ENCODE peak calls at places on chromosomes 7 and 10, in seven cellular contexts. One of them, this sample, is unnamed.

GRCh38 chr7:108026647-108027046 is 23.7 kb upstream of the LAMB1 start:
- DNase-seq in stimulated activated CD4-positive, alpha-beta T cell treated with anti-CD3 and anti-CD28 coated beads, Interleukin-12 subunit alpha, Interleukin-12 subunit beta, amount 100 ng/mL, for 4 hours: no peak
- DNase-seq in activated CD8-positive, alpha-beta memory T cell treated with anti-CD3 and anti-CD28 coated beads, Interleukin-2, amount 50 U/mL, for 4 hours: no peak
- DNase-seq in endothelial cell: no peak
- DNase-seq in heart right ventricle: no peak
- DNase-seq in NCI-H774: no peak
- DNase-seq in BE2C: no peak
- DNase-seq in this sample: no peak

GRCh38 chr7:152683297-152683696 is 7.4 kb upstream of the XRCC2 start:
- DNase-seq in heart right ventricle: no peak
- DNase-seq in stimulated activated CD4-positive, alpha-beta T cell treated with anti-CD3 and anti-CD28 coated beads, Interleukin-12 subunit alpha, Interleukin-12 subunit beta, amount 100 ng/mL, for 4 hours: no peak
- DNase-seq in endothelial cell: no peak
- DNase-seq in NCI-H774: no peak
- DNase-seq in activated CD8-positive, alpha-beta memory T cell treated with anti-CD3 and anti-CD28 coated beads, Interleukin-2, amount 50 U/mL, for 4 hours: no peak
- DNase-seq in BE2C: no peak
- DNase-seq in this sample: no peak

GRCh38 chr7:79009647-79010046 is 443.8 kb downstream of the MAGI2 start:
- DNase-seq in stimulated activated CD4-positive, alpha-beta T cell treated with anti-CD3 and anti-CD28 coated beads, Interleukin-12 subunit alpha, Interleukin-12 subunit beta, amount 100 ng/mL, for 4 hours: no peak
- DNase-seq in activated CD8-positive, alpha-beta memory T cell treated with anti-CD3 and anti-CD28 coated beads, Interleukin-2, amount 50 U/mL, for 4 hours: no peak
- DNase-seq in NCI-H774: no peak
- DNase-seq in endothelial cell: no peak
- DNase-seq in heart right ventricle: no peak
- DNase-seq in BE2C: no peak
- DNase-seq in this sample: no peak

GRCh38 chr7:28096713-28097112 is 83.9 kb downstream of the JAZF1 start:
- DNase-seq in activated CD8-positive, alpha-beta memory T cell treated with anti-CD3 and anti-CD28 coated beads, Interleukin-2, amount 50 U/mL, for 4 hours: peak
- DNase-seq in BE2C: peak
- DNase-seq in NCI-H774: peak
- DNase-seq in heart right ventricle: peak
- DNase-seq in endothelial cell: peak
- DNase-seq in stimulated activated CD4-positive, alpha-beta T cell treated with anti-CD3 and anti-CD28 coated beads, Interleukin-12 subunit alpha, Interleukin-12 subunit beta, amount 100 ng/mL, for 4 hours: peak
- DNase-seq in this sample: no peak

GRCh38 chr7:134315679-134316538 is 821 bp downstream of the SLC35B4 start:
- DNase-seq in heart right ventricle: no peak
- DNase-seq in activated CD8-positive, alpha-beta memory T cell treated with anti-CD3 and anti-CD28 coated beads, Interleukin-2, amount 50 U/mL, for 4 hours: no peak
- DNase-seq in endothelial cell: no peak
- DNase-seq in NCI-H774: no peak
- DNase-seq in BE2C: no peak
- DNase-seq in stimulated activated CD4-positive, alpha-beta T cell treated with anti-CD3 and anti-CD28 coated beads, Interleukin-12 subunit alpha, Interleukin-12 subunit beta, amount 100 ng/mL, for 4 hours: no peak
- DNase-seq in this sample: peak

GRCh38 chr10:22605168-22605567 is 109.2 kb downstream of the PIP4K2A start:
- DNase-seq in BE2C: no peak
- DNase-seq in NCI-H774: no peak
- DNase-seq in stimulated activated CD4-positive, alpha-beta T cell treated with anti-CD3 and anti-CD28 coated beads, Interleukin-12 subunit alpha, Interleukin-12 subunit beta, amount 100 ng/mL, for 4 hours: no peak
- DNase-seq in endothelial cell: no peak
- DNase-seq in activated CD8-positive, alpha-beta memory T cell treated with anti-CD3 and anti-CD28 coated beads, Interleukin-2, amount 50 U/mL, for 4 hours: no peak
- DNase-seq in heart right ventricle: no peak
- DNase-seq in this sample: no peak

GRCh38 chr10:132183046-132183445 is 3.7 kb upstream of the DPYSL4 start:
- DNase-seq in NCI-H774: no peak
- DNase-seq in heart right ventricle: no peak
- DNase-seq in endothelial cell: no peak
- DNase-seq in activated CD8-positive, alpha-beta memory T cell treated with anti-CD3 and anti-CD28 coated beads, Interleukin-2, amount 50 U/mL, for 4 hours: no peak
- DNase-seq in BE2C: peak
- DNase-seq in stimulated activated CD4-positive, alpha-beta T cell treated with anti-CD3 and anti-CD28 coated beads, Interleukin-12 subunit alpha, Interleukin-12 subunit beta, amount 100 ng/mL, for 4 hours: no peak
- DNase-seq in this sample: no peak

GRCh38 chr7:157980774-157981173 is 606.8 kb downstream of the PTPRN2 start:
- DNase-seq in endothelial cell: no peak
- DNase-seq in BE2C: no peak
- DNase-seq in activated CD8-positive, alpha-beta memory T cell treated with anti-CD3 and anti-CD28 coated beads, Interleukin-2, amount 50 U/mL, for 4 hours: no peak
- DNase-seq in NCI-H774: no peak
- DNase-seq in stimulated activated CD4-positive, alpha-beta T cell treated with anti-CD3 and anti-CD28 coated beads, Interleukin-12 subunit alpha, Interleukin-12 subunit beta, amount 100 ng/mL, for 4 hours: no peak
- DNase-seq in heart right ventricle: no peak
- DNase-seq in this sample: no peak

GRCh38 chr10:21536874-21537273 is 2.8 kb downstream of the MLLT10 start:
- DNase-seq in NCI-H774: no peak
- DNase-seq in stimulated activated CD4-positive, alpha-beta T cell treated with anti-CD3 and anti-CD28 coated beads, Interleukin-12 subunit alpha, Interleukin-12 subunit beta, amount 100 ng/mL, for 4 hours: no peak
- DNase-seq in heart right ventricle: no peak
- DNase-seq in BE2C: no peak
- DNase-seq in endothelial cell: no peak
- DNase-seq in activated CD8-positive, alpha-beta memory T cell treated with anti-CD3 and anti-CD28 coated beads, Interleukin-2, amount 50 U/mL, for 4 hours: no peak
- DNase-seq in this sample: no peak

GRCh38 chr7:44802418-44803025 is 6.0 kb downstream of the PPIA start:
- DNase-seq in heart right ventricle: no peak
- DNase-seq in NCI-H774: no peak
- DNase-seq in stimulated activated CD4-positive, alpha-beta T cell treated with anti-CD3 and anti-CD28 coated beads, Interleukin-12 subunit alpha, Interleukin-12 subunit beta, amount 100 ng/mL, for 4 hours: no peak
- DNase-seq in BE2C: no peak
- DNase-seq in activated CD8-positive, alpha-beta memory T cell treated with anti-CD3 and anti-CD28 coated beads, Interleukin-2, amount 50 U/mL, for 4 hours: no peak
- DNase-seq in endothelial cell: no peak
- DNase-seq in this sample: no peak

GRCh38 chr10:107803541-107803940 is 639.0 kb upstream of the SORCS1 start:
- DNase-seq in NCI-H774: no peak
- DNase-seq in stimulated activated CD4-positive, alpha-beta T cell treated with anti-CD3 and anti-CD28 coated beads, Interleukin-12 subunit alpha, Interleukin-12 subunit beta, amount 100 ng/mL, for 4 hours: no peak
- DNase-seq in endothelial cell: no peak
- DNase-seq in heart right ventricle: no peak
- DNase-seq in BE2C: no peak
- DNase-seq in activated CD8-positive, alpha-beta memory T cell treated with anti-CD3 and anti-CD28 coated beads, Interleukin-2, amount 50 U/mL, for 4 hours: no peak
- DNase-seq in this sample: no peak